ENCODE peak calls at places on chromosomes 13 and 19, in four cellular contexts. K, O, X and D are unnamed samples.

GRCh38 chr13:24192036-24192810 is 31.7 kb downstream of the SPATA13 start:
- DNase-seq in K (no peak), O (no peak), X (no peak), D (no peak)

GRCh38 chr19:12737666-12738351 is 512 bp downstream of the GET3 start:
- DNase-seq in K (no peak), O (no peak), X (no peak), D (no peak)

GRCh38 chr13:79404985-79405384 is 1.1 kb downstream of the RBM26 start:
- DNase-seq in K (no peak), O (no peak), X (no peak), D (no peak)

GRCh38 chr13:106599875-106600797 is 32.2 kb upstream of the ARGLU1 start:
- DNase-seq in K (peak), O (peak), X (no peak), D (no peak)

GRCh38 chr13:102726430-102726829 is 31.6 kb upstream of the METTL21C start:
- DNase-seq in K (no peak), O (no peak), X (no peak), D (no peak)

GRCh38 chr19:49881672-49882394 is 4.3 kb downstream of the TBC1D17 start:
- DNase-seq in K (peak), O (no peak), X (no peak), D (peak)

GRCh38 chr13:23767806-23768205 is 121.4 kb downstream of the MIPEP start:
- DNase-seq in K (no peak), O (no peak), X (no peak), D (no peak)

GRCh38 chr19:5334366-5334739 is 6.3 kb downstream of the PTPRS start:
- DNase-seq in K (no peak), O (no peak), X (no peak), D (no peak)

GRCh38 chr13:75263741-75264407 is 218.1 kb downstream of the TBC1D4 start:
- DNase-seq in K (no peak), O (no peak), X (no peak), D (no peak)

GRCh38 chr13:30932481-30933333 is at the start of gene TEX26:
- DNase-seq in K (no peak), O (peak), X (no peak), D (no peak)

GRCh38 chr19:39416152-39416551 is 3.7 kb downstream of the PLEKHG2 start:
- DNase-seq in K (no peak), O (no peak), X (no peak), D (no peak)

GRCh38 chr19:12840091-12841079 is 2.1 kb downstream of the MAST1 start:
- DNase-seq in K (peak), O (no peak), X (no peak), D (no peak)

GRCh38 chr13:91123456-91124127 is 223.9 kb upstream of the MIR17HG start:
- DNase-seq in K (no peak), O (no peak), X (no peak), D (no peak)

GRCh38 chr19:480016-480855 is 16.1 kb upstream of the MADCAM1 start:
- DNase-seq in K (peak), O (peak), X (peak), D (no peak)

GRCh38 chr19:10392120-10392519 is 11.2 kb downstream of the CDC37 start:
- DNase-seq in K (no peak), O (no peak), X (no peak), D (no peak)

GRCh38 chr19:10393137-10393536 is 10.2 kb downstream of the CDC37 start:
- DNase-seq in K (no peak), O (no peak), X (no peak), D (no peak)

GRCh38 chr19:10390652-10391286 is 10.4 kb upstream of the TYK2 start:
- DNase-seq in K (peak), O (peak), X (peak), D (no peak)

GRCh38 chr19:10388957-10389356 is 8.6 kb upstream of the TYK2 start:
- DNase-seq in K (peak), O (peak), X (peak), D (no peak)

DNA sequence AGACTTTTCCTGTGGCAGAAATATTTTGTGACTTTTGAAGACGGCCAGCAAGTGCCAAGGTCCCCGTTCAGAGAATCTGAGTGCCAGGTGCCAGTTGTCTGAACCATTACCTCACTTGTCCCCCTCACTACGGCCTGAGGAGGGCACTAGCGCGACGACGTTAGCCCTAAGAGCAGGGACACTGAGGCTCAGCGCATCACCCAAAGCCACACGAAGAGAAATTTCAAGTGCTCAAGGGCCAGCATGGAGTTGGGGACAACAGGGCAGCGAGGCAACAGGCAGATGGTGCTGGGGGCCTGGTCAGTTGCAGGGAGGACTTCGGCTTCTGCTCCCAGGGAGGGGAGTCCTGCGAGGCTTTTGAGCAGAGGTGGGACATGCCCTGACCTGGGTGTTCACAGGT is 9.5 kb upstream of the TYK2 start:
- DNase-seq in K (no peak), O (no peak), X (no peak), D (no peak)
- TF ChIP-seq CTCF in K (no peak), O (no peak), X (no peak), D (no peak)

DNA sequence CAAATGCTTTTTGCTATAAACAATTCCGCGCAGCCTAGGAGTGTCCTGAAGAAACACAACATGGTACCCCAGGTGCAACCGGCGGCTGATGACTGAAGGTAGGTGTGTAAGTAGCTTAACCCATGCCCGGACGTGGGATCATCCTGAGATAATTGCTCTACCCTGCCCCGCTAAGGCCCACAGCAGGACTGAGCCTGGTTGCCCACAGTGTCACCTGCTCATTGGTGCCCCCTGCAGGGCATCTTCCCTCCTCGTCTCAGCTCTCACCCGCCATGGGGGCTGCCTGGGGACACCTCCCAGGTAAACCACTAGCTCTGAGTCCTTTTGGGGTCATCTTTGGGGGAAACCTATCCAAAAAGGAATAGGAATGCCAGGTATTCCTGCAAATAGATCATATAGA is 22.3 kb downstream of the TMEM161A start:
- DNase-seq in K (peak), O (no peak), X (no peak), D (no peak)
- TF ChIP-seq CTCF in K (peak), O (peak), X (peak), D (peak)

GRCh38 chr19:18989316-18989715 is 44.0 kb downstream of the SUGP2 start:
- DNase-seq in K (no peak), O (no peak), X (no peak), D (no peak)

GRCh38 chr19:18991468-18991867 is 41.8 kb downstream of the SUGP2 start:
- DNase-seq in K (no peak), O (no peak), X (no peak), D (no peak)

GRCh38 chr19:18992696-18993095 is 40.6 kb downstream of the SUGP2 start:
- DNase-seq in K (no peak), O (no peak), X (no peak), D (no peak)

GRCh38 chr19:18990128-18990708 is 43.1 kb downstream of the SUGP2 start:
- DNase-seq in K (no peak), O (no peak), X (no peak), D (no peak)

GRCh38 chr19:18991050-18991449 is 42.3 kb downstream of the SUGP2 start:
- DNase-seq in K (no peak), O (peak), X (no peak), D (no peak)
- TF ChIP-seq CTCF in K (no peak), O (no peak), X (no peak), D (no peak)

GRCh38 chr13:70723732-70724131 is 615.5 kb upstream of the KLHL1 start:
- DNase-seq in K (no peak), O (no peak), X (no peak), D (no peak)
- TF ChIP-seq CTCF in K (no peak), O (no peak), X (no peak), D (peak)

DNA sequence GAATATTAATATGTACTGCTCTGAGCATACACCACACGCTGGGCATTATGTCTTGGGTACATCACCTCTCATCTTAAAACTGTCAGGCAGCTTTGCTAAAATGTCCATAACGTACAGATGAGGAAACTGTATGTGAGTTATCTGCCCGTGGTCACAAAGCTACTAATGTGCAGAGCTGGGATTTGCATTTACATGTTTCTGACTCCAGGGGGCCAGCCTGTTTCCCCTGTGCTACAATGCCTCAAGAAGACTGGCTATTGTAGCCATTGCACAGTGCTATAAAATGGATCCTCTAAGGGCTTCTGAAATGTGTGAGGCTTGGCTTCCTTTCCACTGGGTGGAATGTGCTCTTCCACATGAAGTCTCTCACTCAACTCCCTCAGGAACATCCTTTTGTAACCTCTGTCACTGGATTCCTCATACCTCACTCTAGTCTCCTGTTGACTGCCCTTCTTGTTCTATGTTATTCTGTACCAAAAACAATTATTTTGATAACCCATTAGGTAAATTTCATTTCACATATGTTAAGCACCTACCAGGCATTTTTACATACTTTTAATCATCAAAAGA is 95.6 kb upstream of the HTR2A start:
- DNase-seq in K (no peak), O (no peak), X (no peak), D (no peak)
- TF ChIP-seq CTCF in K (no peak), O (no peak), X (no peak), D (peak)

GRCh38 chr19:1768248-1768647 is 14.9 kb downstream of the ONECUT3 start:
- DNase-seq in K (no peak), O (no peak), X (no peak), D (no peak)
- TF ChIP-seq CTCF in K (no peak), O (no peak), X (no peak), D (peak)

GRCh38 chr13:32023698-32024097 is 7.9 kb upstream of the FRY start:
- DNase-seq in K (no peak), O (no peak), X (no peak), D (no peak)
- TF ChIP-seq CTCF in K (no peak), O (no peak), X (no peak), D (peak)